ENCODE peak calls at places on chromosome 6, in four cellular contexts. T, D, K and E are unnamed samples.

GRCh38 chr6:161233986-161234620 is 39.8 kb downstream of the AGPAT4 start:
- DNase-seq in K (no peak), D (no peak), T (peak; percentile 41), E (peak; percentile 62)

GRCh38 chr6:152462716-152463115 is 174.4 kb downstream of the SYNE1 start:
- DNase-seq in D (no peak), T (no peak), K (no peak), E (no peak)

GRCh38 chr6:33034554-33034953 is 25.2 kb upstream of the HLA-DOA start:
- DNase-seq in D (no peak), K (no peak), T (no peak), E (no peak)

GRCh38 chr6:166584046-166584679 is 2.3 kb downstream of the RAMACL start:
- DNase-seq in D (no peak), K (no peak), T (no peak), E (no peak)

GRCh38 chr6:108588586-108588985 is 27.9 kb downstream of the FOXO3 start:
- DNase-seq in K (peak; percentile 27), D (peak; percentile 42), T (peak; percentile 34), E (no peak)

GRCh38 chr6:154471609-154472362 is 38.7 kb downstream of the CNKSR3 start:
- DNase-seq in K (no peak), T (no peak), D (no peak), E (no peak)

GRCh38 chr6:56223995-56224394 is 23.4 kb downstream of the COL21A1 start:
- DNase-seq in D (no peak), K (no peak), T (no peak), E (no peak)

GRCh38 chr6:130900913-130901312 is 73.7 kb downstream of the SMLR1 start:
- DNase-seq in T (no peak), D (no peak), K (no peak), E (no peak)

GRCh38 chr6:47413752-47414516 is 63.7 kb upstream of the CD2AP start:
- DNase-seq in K (peak; percentile 74), T (peak; percentile 45), D (peak; percentile 53), E (no peak)

GRCh38 chr6:54846243-54846856 is at the start of gene FAM83B:
- DNase-seq in K (no peak), T (peak; percentile 88), D (peak; percentile 71), E (peak; percentile 45)

GRCh38 chr6:136077834-136078576 is 172.1 kb downstream of the MTFR2 start:
- DNase-seq in K (no peak), D (no peak), T (no peak), E (no peak)

GRCh38 chr6:166541366-166541765 is 45.1 kb downstream of the RAMACL start:
- DNase-seq in D (no peak), T (no peak), K (peak; percentile 12), E (no peak)

GRCh38 chr6:122869437-122870024 is 80.5 kb downstream of the SMPDL3A start:
- DNase-seq in K (peak; percentile 50), D (peak; percentile 69), T (peak; percentile 34), E (no peak)

GRCh38 chr6:28862077-28862476 is 61.7 kb downstream of the TRIM27 start:
- DNase-seq in D (no peak), T (no peak), K (no peak), E (no peak)

GRCh38 chr6:29747688-29748250 is 24.5 kb downstream of the HLA-F start:
- DNase-seq in D (no peak), T (no peak), K (no peak), E (no peak)

GRCh38 chr6:170041526-170041925 is 249.4 kb downstream of the DLL1 start:
- DNase-seq in D (no peak), T (no peak), K (no peak), E (no peak)

GRCh38 chr6:96682017-96682416 is 119.1 kb downstream of the FHL5 start:
- DNase-seq in D (no peak), T (no peak), K (no peak), E (no peak)

GRCh38 chr6:138309695-138310094 is 68.0 kb upstream of the SMIM28 start:
- DNase-seq in K (no peak), D (no peak), T (no peak), E (no peak)

GRCh38 chr6:159100011-159100788 is 55.4 kb upstream of the TAGAP start:
- DNase-seq in K (no peak), D (no peak), T (no peak), E (no peak)

GRCh38 chr6:139129284-139129683 is 5.6 kb upstream of the HECA start:
- DNase-seq in K (no peak), T (no peak), D (no peak), E (no peak)

GRCh38 chr6:105889902-105890301 is 196.2 kb upstream of the PRDM1 start:
- DNase-seq in K (no peak), T (no peak), D (no peak), E (no peak)

GRCh38 chr6:1042583-1043457 is 269.1 kb upstream of the FOXQ1 start:
- DNase-seq in K (no peak), D (no peak), T (no peak), E (no peak)

GRCh38 chr6:136656121-136656520 is 105.9 kb upstream of the MAP7 start:
- DNase-seq in T (no peak), K (no peak), D (no peak), E (no peak)

GRCh38 chr6:3796396-3796795 is 44.9 kb upstream of the PXDC1 start:
- DNase-seq in T (no peak), D (no peak), K (no peak), E (no peak)

GRCh38 chr6:112956696-112957525 is 609.8 kb downstream of the RFPL4B start:
- DNase-seq in D (no peak), K (no peak), T (peak; percentile 5), E (no peak)

GRCh38 chr6:9463311-9463710 is 951.6 kb downstream of the TFAP2A start:
- DNase-seq in K (no peak), D (no peak), T (no peak), E (no peak)

GRCh38 chr6:144736763-144737162 is 451.6 kb downstream of the UTRN start:
- DNase-seq in K (no peak), T (no peak), D (peak; percentile 13), E (no peak)

GRCh38 chr6:5457983-5458683 is 196.8 kb downstream of the FARS2 start:
- DNase-seq in T (peak; percentile 17), K (no peak), D (no peak), E (no peak)

GRCh38 chr6:129215246-129215645 is 332.3 kb downstream of the LAMA2 start:
- DNase-seq in D (no peak), T (no peak), K (no peak), E (no peak)

GRCh38 chr6:169921853-169922779 is 170.7 kb downstream of the ERMARD start:
- DNase-seq in D (peak; percentile 56), K (no peak), T (no peak), E (no peak)

GRCh38 chr6:36642913-36643817 is 35.3 kb upstream of the CDKN1A start:
- DNase-seq in K (no peak), D (no peak), T (peak; percentile 98), E (no peak)

GRCh38 chr6:26588965-26589364 is 7.8 kb upstream of the ABT1 start:
- DNase-seq in T (no peak), D (no peak), K (no peak), E (no peak)

GRCh38 chr6:49348561-49348960 is 114.5 kb downstream of the MMUT start:
- DNase-seq in K (no peak), T (no peak), D (no peak), E (no peak)

GRCh38 chr6:19204445-19204844 is 632.7 kb upstream of the ID4 start:
- DNase-seq in K (no peak), D (no peak), T (no peak), E (no peak)
- TF ChIP-seq CTCF in K (no peak), D (no peak), T (no peak), E (no peak)

GRCh38 chr6:85677243-85677956 is 34.7 kb upstream of the SYNCRIP start:
- DNase-seq in T (no peak), D (no peak), K (peak; percentile 25), E (no peak)
- TF ChIP-seq CTCF in T (no peak), D (peak; percentile 34), K (no peak), E (no peak)

DNA sequence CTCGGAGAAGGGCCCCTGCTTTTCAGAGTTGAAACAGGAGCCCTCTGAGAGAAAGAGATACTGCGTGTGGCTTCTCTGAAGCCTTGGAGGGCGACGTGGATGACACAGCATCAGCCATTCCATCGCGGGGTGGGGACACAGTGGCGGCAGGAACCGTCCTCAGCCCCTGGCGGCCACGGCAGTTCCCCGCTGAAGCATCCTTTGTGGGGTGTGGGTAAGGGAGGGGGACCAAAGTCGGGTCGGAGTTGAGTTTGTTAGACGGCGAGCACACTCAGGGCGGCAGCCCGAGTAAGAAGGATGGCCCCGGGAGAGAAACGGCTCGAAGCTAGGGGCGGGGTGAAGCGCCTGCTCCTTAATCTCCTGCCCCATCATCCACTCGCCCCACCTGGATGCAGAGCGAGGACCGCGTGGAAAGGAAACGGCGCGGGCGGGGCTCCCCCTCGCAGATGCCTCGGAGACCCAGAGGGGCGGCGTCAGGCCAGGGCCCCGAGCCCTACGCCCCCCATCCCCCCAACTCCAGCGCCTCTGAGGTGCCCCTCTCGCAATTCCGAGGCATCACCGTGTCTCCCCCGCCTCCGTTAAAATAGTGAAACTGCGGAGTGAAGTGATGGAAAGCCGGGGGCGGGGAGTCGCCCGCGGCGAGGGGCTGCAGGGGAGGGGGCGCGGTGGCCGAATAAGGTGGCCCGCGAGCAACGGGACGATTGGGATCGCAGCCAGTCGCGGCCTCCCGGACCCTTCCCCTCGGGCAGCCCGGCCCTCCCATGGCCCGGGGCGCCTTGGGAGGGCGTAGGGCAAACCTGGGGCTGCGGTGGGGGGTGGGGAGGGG is 796 bp upstream of the RREB1 start:
- DNase-seq in K (peak; percentile 72), D (peak; percentile 54), T (peak; percentile 58), E (no peak)
- TF ChIP-seq CTCF in K (peak; percentile 53), D (peak; percentile 28), T (no peak), E (peak; percentile 19)

GRCh38 chr6:31497595-31498476 is at the start of gene MICB:
- DNase-seq in T (peak; percentile 87), D (peak; percentile 94), K (peak; percentile 90), E (peak; percentile 57)
- TF ChIP-seq CTCF in T (no peak), D (no peak), K (no peak), E (no peak)